ENCODE peak calls at places on chromosome 9, in eight cellular contexts. U is amniotic stem cell, O is uterus, W is T47D, F is HepG2, R is small intestine, H is A549, E is AG09319. M is an unnamed sample.

GRCh38 chr9:18786936-18787658 is 245.9 kb downstream of the SAXO1 start:
- DNase-seq in F (no peak), R (no peak), W (no peak), H (no peak), U (no peak), O (no peak), E (no peak), M (no peak)

GRCh38 chr9:81678088-81678487 is 11.3 kb downstream of the TLE1 start:
- DNase-seq in R (no peak), O (no peak), F (no peak), W (no peak), U (no peak), H (no peak), E (no peak), M (no peak)

GRCh38 chr9:86846679-86847078 is 100.6 kb downstream of the GAS1 start:
- DNase-seq in U (no peak), O (no peak), E (no peak), F (no peak), H (no peak), R (no peak), W (no peak), M (no peak)

GRCh38 chr9:100083448-100084144 is 15.2 kb downstream of the ERP44 start:
- DNase-seq in E (no peak), H (no peak), O (no peak), F (no peak), U (no peak), R (no peak), W (no peak), M (no peak)

GRCh38 chr9:107813287-107813686 is 323.7 kb upstream of the KLF4 start:
- DNase-seq in W (no peak), R (peak), F (no peak), O (no peak), E (no peak), H (no peak), U (no peak), M (no peak)

GRCh38 chr9:8382266-8382665 is 582.7 kb upstream of the DMAC1 start:
- DNase-seq in F (no peak), H (no peak), O (no peak), E (no peak), W (no peak), U (no peak), R (no peak), M (no peak)

GRCh38 chr9:91500509-91501011 is 76.9 kb upstream of the NFIL3 start:
- DNase-seq in O (peak), U (peak), H (peak), R (peak), W (no peak), E (peak), F (no peak), M (no peak)

GRCh38 chr9:81032030-81032572 is 657.2 kb downstream of the TLE1 start:
- DNase-seq in H (peak), F (peak), U (no peak), O (peak), E (no peak), R (no peak), W (no peak), M (no peak)

GRCh38 chr9:121483049-121483448 is 16.6 kb downstream of the GGTA1 start:
- DNase-seq in E (no peak), O (no peak), R (no peak), U (no peak), F (peak), H (no peak), W (peak), M (no peak)

GRCh38 chr9:131308906-131309305 is 19.4 kb downstream of the PLPP7 start:
- DNase-seq in W (no peak), E (no peak), F (no peak), R (no peak), H (no peak), O (no peak), U (no peak), M (no peak)

M was measured in colonic mucosa.